ENCODE peak calls at places on chromosomes 13 and 19, in six cellular contexts. E, K, R, I, M and B are unnamed samples. For H3K79me2, the result is how much of the 10 kb centered on the place peaks cover.

GRCh38 chr13:31909889-31910551 is 121.6 kb upstream of the FRY start:
- DNase-seq in E (peak), K (peak), R (no peak), I (peak), M (peak), B (no peak)

GRCh38 chr19:16895467-16896097 is 6.8 kb downstream of the F2RL3 start:
- DNase-seq in E (no peak), K (no peak), R (no peak), I (no peak), M (no peak), B (peak)

GRCh38 chr13:29110003-29110402 is 289.9 kb downstream of the MTUS2 start:
- DNase-seq in E (no peak), K (no peak), R (no peak), I (no peak), M (no peak), B (no peak)

GRCh38 chr19:50352242-50352641 is 13.2 kb downstream of the NAPSA start:
- DNase-seq in E (no peak), K (no peak), R (no peak), I (no peak), M (no peak), B (no peak)

GRCh38 chr13:95438297-95438696 is 114.2 kb upstream of the CLDN10 start:
- DNase-seq in E (no peak), K (no peak), R (no peak), I (no peak), M (no peak), B (peak)

GRCh38 chr13:87089391-87089790 is 581.8 kb upstream of the SLITRK5 start:
- DNase-seq in E (peak), K (no peak), R (no peak), I (peak), M (peak), B (no peak)

GRCh38 chr13:110641055-110642015 is 26.0 kb downstream of the NAXD start:
- DNase-seq in E (no peak), K (no peak), R (no peak), I (peak), M (no peak), B (no peak)

GRCh38 chr19:31253816-31254551 is 95.3 kb downstream of the TSHZ3 start:
- DNase-seq in E (peak), K (peak), R (no peak), I (peak), M (peak), B (peak)

GRCh38 chr19:11191273-11191755 is 6.0 kb downstream of the KANK2 start:
- DNase-seq in E (peak), K (no peak), R (no peak), I (peak), M (peak), B (peak)

GRCh38 chr19:1833540-1833939 is 14.7 kb downstream of the REXO1 start:
- DNase-seq in E (no peak), K (no peak), R (no peak), I (no peak), M (no peak), B (no peak)

GRCh38 chr19:10535613-10536012 is 8.1 kb upstream of the ATG4D start:
- DNase-seq in E (no peak), K (no peak), R (no peak), I (no peak), M (peak), B (no peak)

GRCh38 chr13:52862358-52863206 is 14.1 kb upstream of the PCDH8 start:
- DNase-seq in E (peak), K (no peak), R (peak), I (no peak), M (no peak), B (no peak)
- TF ChIP-seq CTCF in E (peak), K (peak), R (peak), I (peak), M (peak), B (peak)

GRCh38 chr13:48188129-48188528 is 44.9 kb upstream of the ITM2B start:
- DNase-seq in E (no peak), K (no peak), R (no peak), I (no peak), M (no peak), B (no peak)

GRCh38 chr13:48181482-48182145 is 51.4 kb upstream of the ITM2B start:
- DNase-seq in E (no peak), K (no peak), R (no peak), I (no peak), M (no peak), B (no peak)

GRCh38 chr13:48184260-48184659 is 48.7 kb upstream of the ITM2B start:
- DNase-seq in E (no peak), K (no peak), R (no peak), I (no peak), M (no peak), B (no peak)

GRCh38 chr13:48186722-48187121 is 46.3 kb upstream of the ITM2B start:
- DNase-seq in E (no peak), K (no peak), R (no peak), I (no peak), M (no peak), B (peak)

DNA sequence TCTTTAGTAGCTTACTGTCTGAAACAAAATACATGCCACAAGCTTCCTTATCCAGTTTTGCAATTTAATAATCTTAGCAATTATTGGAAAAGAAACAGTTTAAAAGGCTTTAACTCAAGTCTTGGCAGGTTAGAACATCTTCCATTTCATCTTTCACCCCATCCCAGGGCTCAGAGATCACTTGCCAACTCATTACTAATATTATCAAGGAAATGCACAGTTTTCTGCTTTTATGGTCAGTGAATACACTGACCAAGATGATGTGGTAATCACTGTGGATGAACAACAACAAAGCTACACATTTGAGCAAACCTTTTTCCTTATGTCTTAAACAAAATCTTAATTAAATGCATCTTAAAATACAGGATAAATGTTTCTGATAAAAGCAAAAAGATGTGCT is 48.0 kb upstream of the ITM2B start:
- DNase-seq in E (no peak), K (no peak), R (no peak), I (no peak), M (peak), B (no peak)
- H3K79me2 ChIP-seq in E (under half), K (under half), R (under half), I (under half), M (under half), B (under half)

GRCh38 chr19:46825731-46826055 is 25.0 kb downstream of the AP2S1 start:
- DNase-seq in E (peak), K (no peak), R (no peak), I (no peak), M (peak), B (no peak)
- TF ChIP-seq CTCF in E (no peak), K (no peak), R (no peak), I (no peak), M (no peak), B (no peak)

DNA sequence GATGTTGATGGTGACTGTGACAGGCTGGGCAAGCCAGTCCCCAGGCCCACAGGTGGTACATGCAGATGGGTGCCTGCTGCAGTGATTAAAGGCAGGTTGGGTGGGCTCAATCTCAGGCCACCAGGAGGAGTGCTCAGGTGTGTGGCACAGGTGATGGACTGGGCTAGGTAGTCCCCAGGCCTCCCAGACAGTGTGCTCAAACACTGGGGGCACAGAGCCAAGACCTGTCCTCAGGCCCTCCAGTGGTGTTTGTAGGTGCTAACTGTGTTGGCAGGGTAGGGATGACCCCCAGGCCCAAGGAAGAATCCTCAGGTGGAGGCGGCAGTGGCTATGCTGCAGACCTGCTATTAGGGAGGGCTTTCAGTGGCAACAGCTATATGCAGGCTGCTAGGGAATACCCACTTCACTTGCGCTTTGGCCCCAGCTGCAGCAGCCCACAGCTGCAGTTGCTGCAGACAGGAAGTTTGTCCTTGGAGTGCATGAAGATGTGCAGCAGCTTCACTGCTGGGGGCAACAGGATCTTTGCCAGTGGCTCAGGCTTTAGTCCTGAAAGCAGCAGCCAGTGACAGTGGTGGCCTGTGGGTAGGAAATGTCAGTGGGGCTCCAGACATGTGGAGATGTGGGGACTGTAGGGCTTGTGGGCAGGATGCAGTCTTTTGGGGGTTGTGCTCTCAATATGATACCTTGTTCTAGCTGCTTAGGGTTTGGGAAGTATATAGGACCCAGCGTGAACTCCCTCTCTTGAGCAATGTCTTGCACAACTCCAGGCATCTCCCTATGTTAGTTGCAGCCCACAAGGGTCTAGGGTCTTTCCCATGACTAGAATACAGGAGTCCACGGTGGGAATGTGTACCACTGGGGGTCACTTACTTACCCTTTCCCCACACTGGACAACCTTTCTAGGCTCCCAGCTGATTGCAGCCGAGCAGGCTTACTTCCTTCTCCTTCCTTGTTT is 54.1 kb upstream of the MLNR start:
- DNase-seq in E (no peak), K (no peak), R (no peak), I (no peak), M (no peak), B (no peak)
- H3K79me2 ChIP-seq in E (under half), K (under half), R (under half), I (under half), M (under half), B (under half)

GRCh38 chr13:91304740-91305139 is 42.7 kb upstream of the MIR17HG start:
- DNase-seq in E (no peak), K (no peak), R (no peak), I (no peak), M (no peak), B (no peak)

GRCh38 chr13:91311491-91311890 is 36.0 kb upstream of the MIR17HG start:
- DNase-seq in E (no peak), K (no peak), R (no peak), I (no peak), M (no peak), B (no peak)

GRCh38 chr13:91305652-91306051 is 41.8 kb upstream of the MIR17HG start:
- DNase-seq in E (no peak), K (no peak), R (no peak), I (no peak), M (no peak), B (no peak)

GRCh38 chr13:91307887-91308286 is 39.6 kb upstream of the MIR17HG start:
- DNase-seq in E (no peak), K (no peak), R (no peak), I (no peak), M (no peak), B (no peak)

GRCh38 chr13:91308299-91308698 is 39.2 kb upstream of the MIR17HG start:
- DNase-seq in E (peak), K (no peak), R (no peak), I (no peak), M (no peak), B (no peak)
- TF ChIP-seq CTCF in E (peak), K (no peak), R (peak), I (no peak), M (peak), B (no peak)

DNA sequence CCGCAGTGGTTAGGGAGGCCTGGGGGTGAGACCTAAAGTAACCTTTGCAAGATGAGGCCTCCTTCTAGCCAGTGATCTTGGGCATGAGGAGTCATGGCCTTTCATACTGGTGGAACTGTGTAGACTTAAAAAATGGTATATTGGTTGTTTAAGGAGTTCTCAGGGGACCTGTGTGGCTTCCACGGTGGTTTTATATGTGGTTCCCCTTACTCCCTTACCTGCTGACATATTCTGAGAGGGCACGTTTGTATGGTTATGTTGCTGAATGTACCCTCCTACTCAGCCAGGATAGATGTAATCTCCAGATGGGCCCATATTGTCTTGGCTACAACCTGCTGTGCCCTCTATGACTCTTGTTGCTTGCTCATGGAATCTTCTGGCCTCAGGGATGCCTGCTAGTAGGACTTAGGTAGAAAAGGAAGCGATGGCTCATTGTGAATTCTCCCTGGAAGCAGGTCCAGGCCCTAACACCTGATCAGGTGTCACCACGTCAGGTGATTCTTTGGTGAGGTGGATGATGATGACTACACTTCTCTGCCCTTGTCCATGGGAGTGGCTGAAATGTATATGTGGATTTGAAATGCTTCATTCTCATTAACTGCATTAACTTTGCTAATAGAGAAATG is 1.8 kb downstream of the ZNF460 start:
- DNase-seq in E (peak), K (peak), R (no peak), I (no peak), M (peak), B (peak)
- H3K79me2 ChIP-seq in E (half or more), K (half or more), R (under half), I (half or more), M (half or more), B (half or more)

DNA sequence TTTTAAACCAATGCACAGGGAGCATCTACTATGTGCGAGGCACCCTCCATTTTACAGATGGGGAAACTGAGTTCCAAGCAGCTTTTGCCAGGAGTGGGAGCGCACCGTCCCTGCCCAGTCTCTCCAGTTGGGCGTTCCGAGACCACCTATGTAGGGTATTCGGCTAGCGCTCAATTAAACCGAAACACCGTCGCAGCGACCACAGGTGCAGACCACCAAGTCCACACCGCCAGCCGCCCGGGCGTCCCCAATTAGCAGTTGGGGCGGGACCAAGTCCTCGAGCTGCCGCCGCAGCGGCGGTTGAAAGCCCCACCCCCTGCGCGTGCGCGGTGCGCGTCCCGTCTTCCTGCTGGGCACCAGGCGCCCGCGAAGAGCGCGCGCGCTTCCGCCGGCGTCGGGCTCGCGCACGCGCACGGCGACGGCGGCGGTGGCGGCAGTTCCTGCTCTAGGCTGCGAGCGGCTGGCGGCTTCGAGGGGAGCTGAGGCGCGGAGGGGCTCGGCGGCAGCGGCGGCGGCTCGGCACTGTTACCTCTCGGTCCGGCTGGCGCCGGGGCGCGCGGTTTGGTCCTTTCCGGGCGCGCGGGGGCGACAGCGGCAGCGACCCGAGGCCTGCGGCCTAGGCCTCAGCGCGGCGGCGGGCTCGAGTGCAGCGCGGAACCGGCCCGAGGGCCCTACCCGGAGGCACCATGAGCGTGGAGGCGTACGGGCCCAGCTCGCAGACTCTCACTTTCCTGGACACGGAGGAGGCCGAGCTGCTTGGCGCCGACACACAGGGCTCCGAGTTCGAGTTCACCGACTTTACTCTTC is at the start of gene UPF1:
- DNase-seq in E (peak), K (peak), R (peak), I (peak), M (peak), B (peak)
- TF ChIP-seq CTCF in E (no peak), K (no peak), R (no peak), I (no peak), M (no peak), B (no peak)

DNA sequence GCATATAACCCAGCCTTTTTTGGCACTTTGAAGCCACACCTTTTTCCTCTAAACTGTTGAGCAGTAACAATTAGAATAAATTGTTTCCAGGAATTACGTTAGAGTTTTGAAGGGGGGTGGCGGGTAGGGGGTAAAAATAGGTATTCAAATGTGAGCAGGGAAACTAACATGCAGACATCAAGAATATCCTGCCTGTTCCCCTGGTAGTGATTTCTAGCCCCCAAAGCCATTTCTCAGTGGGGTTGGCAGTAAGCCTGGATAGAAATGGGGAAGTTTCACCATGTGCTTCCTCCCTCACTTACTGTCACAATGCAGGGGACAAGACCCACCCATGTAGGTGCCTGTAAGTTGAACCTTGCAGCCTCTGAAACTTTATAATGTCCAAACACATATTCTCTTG is 3.8 kb downstream of the DOCK9 start:
- DNase-seq in E (no peak), K (no peak), R (no peak), I (no peak), M (no peak), B (no peak)
- H3K79me2 ChIP-seq in E (under half), K (under half), R (under half), I (under half), M (half or more), B (under half)